ENCODE peak calls at places on chromosome 20, in nine cellular contexts. Z is nephron progenitor cell; C is ovary; U is neural crest cell; E is body of pancreas; B is myocyte; D is progenitor cell of endocrine pancreas; Y is stimulated activated CD4-positive, alpha-beta T cell treated with anti-CD3 and anti-CD28 coated beads, Interleukin-2, amount 100 ng/mL, for 48 hours; J is heart right ventricle. P is an unnamed sample.

GRCh38 chr20:33626190-33626589 is 35.9 kb upstream of the C20orf144 start:
- DNase-seq in D (no peak), C (no peak), E (no peak), Z (no peak), J (no peak), U (no peak), B (no peak), Y (no peak), P (no peak)

GRCh38 chr20:12816009-12816408 is 192.8 kb upstream of the SPTLC3 start:
- DNase-seq in J (no peak), U (no peak), Y (no peak), D (no peak), C (no peak), E (no peak), B (no peak), Z (no peak), P (no peak)

GRCh38 chr20:17854307-17854903 is 114.2 kb downstream of the SNX5 start:
- DNase-seq in B (peak; percentile 35), E (peak; percentile 73), U (peak; percentile 19), J (peak; percentile 56), D (no peak), Z (peak; percentile 44), Y (no peak), C (peak; percentile 55), P (peak; percentile 42)

GRCh38 chr20:5770240-5770986 is 20.2 kb downstream of the SHLD1 start:
- DNase-seq in C (no peak), E (no peak), Z (no peak), D (no peak), Y (no peak), U (no peak), B (no peak), J (no peak), P (no peak)

GRCh38 chr20:33803921-33804337 is 7.2 kb upstream of the CHMP4B start:
- DNase-seq in D (no peak), Y (no peak), B (peak; percentile 77), U (no peak), C (no peak), Z (no peak), J (no peak), E (no peak), P (no peak)

GRCh38 chr20:49887251-49887827 is 28.0 kb downstream of the SPATA2 start:
- DNase-seq in U (peak; percentile 45), B (peak; percentile 85), D (no peak), J (no peak), E (no peak), Y (no peak), C (no peak), Z (no peak), P (no peak)

GRCh38 chr20:10603378-10603777 is 70.4 kb downstream of the JAG1 start:
- DNase-seq in D (no peak), J (no peak), U (no peak), E (no peak), C (no peak), Y (no peak), B (no peak), Z (no peak), P (no peak)

GRCh38 chr20:40646321-40647212 is 42.5 kb downstream of the MAFB start:
- DNase-seq in U (no peak), J (no peak), B (no peak), D (no peak), C (no peak), E (no peak), Y (no peak), Z (no peak), P (no peak)

GRCh38 chr20:1327241-1327653 is 1.7 kb downstream of the SDCBP2 start:
- DNase-seq in C (peak; percentile 86), Z (no peak), J (no peak), E (peak; percentile 33), Y (no peak), B (peak; percentile 28), D (no peak), U (no peak), P (no peak)

GRCh38 chr20:60046436-60046835 is 88.2 kb downstream of the CDH26 start:
- DNase-seq in E (no peak), B (no peak), U (no peak), Z (no peak), Y (no peak), D (no peak), C (no peak), J (no peak), P (no peak)